ENCODE peak calls at places on chromosome 19, in six cellular contexts. One of them, this sample, is unnamed.

GRCh38 chr19:57664269-57665127 is 4.2 kb upstream of the ZSCAN4 start:
- DNase-seq in OCI-LY7: no peak
- DNase-seq in hepatic stellate cell: peak
- DNase-seq in heart left ventricle: peak
- DNase-seq in psoas muscle: peak
- DNase-seq in mucosa of gallbladder: peak
- DNase-seq in this sample: peak

GRCh38 chr19:29623726-29624488 is 17.8 kb downstream of the POP4 start:
- DNase-seq in mucosa of gallbladder: no peak
- DNase-seq in OCI-LY7: no peak
- DNase-seq in heart left ventricle: no peak
- DNase-seq in psoas muscle: no peak
- DNase-seq in hepatic stellate cell: no peak
- DNase-seq in this sample: no peak

GRCh38 chr19:6753178-6754031 is 13.8 kb downstream of the SH2D3A start:
- DNase-seq in OCI-LY7: peak
- DNase-seq in psoas muscle: peak
- DNase-seq in heart left ventricle: peak
- DNase-seq in mucosa of gallbladder: peak
- DNase-seq in hepatic stellate cell: peak
- DNase-seq in this sample: peak

GRCh38 chr19:56660381-56661105 is 11.0 kb downstream of the ZNF835 start:
- DNase-seq in psoas muscle: no peak
- DNase-seq in mucosa of gallbladder: no peak
- DNase-seq in OCI-LY7: no peak
- DNase-seq in hepatic stellate cell: no peak
- DNase-seq in heart left ventricle: peak
- DNase-seq in this sample: no peak

GRCh38 chr19:13842294-13843103 is 34.4 kb upstream of the NANOS3 start:
- DNase-seq in hepatic stellate cell: peak
- DNase-seq in heart left ventricle: peak
- DNase-seq in mucosa of gallbladder: peak
- DNase-seq in psoas muscle: peak
- DNase-seq in OCI-LY7: peak
- DNase-seq in this sample: peak

GRCh38 chr19:17026041-17026658 is 460 bp downstream of the CPAMD8 start:
- DNase-seq in OCI-LY7: no peak
- DNase-seq in mucosa of gallbladder: no peak
- DNase-seq in hepatic stellate cell: no peak
- DNase-seq in psoas muscle: no peak
- DNase-seq in heart left ventricle: no peak
- DNase-seq in this sample: no peak

GRCh38 chr19:5282926-5283325 is 57.7 kb downstream of the PTPRS start:
- DNase-seq in hepatic stellate cell: no peak
- DNase-seq in heart left ventricle: peak
- DNase-seq in mucosa of gallbladder: no peak
- DNase-seq in psoas muscle: peak
- DNase-seq in OCI-LY7: no peak
- DNase-seq in this sample: no peak

GRCh38 chr19:7348587-7349230 is at the start of gene ARHGEF18:
- DNase-seq in heart left ventricle: no peak
- DNase-seq in OCI-LY7: peak
- DNase-seq in psoas muscle: no peak
- DNase-seq in mucosa of gallbladder: no peak
- DNase-seq in hepatic stellate cell: no peak
- DNase-seq in this sample: no peak

GRCh38 chr19:4971424-4971793 is 2.5 kb downstream of the KDM4B start:
- DNase-seq in mucosa of gallbladder: no peak
- DNase-seq in psoas muscle: no peak
- DNase-seq in heart left ventricle: peak
- DNase-seq in OCI-LY7: peak
- DNase-seq in hepatic stellate cell: peak
- DNase-seq in this sample: peak

GRCh38 chr19:51919606-51920005 is 7.7 kb upstream of the ZNF613 start:
- DNase-seq in mucosa of gallbladder: no peak
- DNase-seq in hepatic stellate cell: no peak
- DNase-seq in OCI-LY7: no peak
- DNase-seq in heart left ventricle: no peak
- DNase-seq in psoas muscle: no peak
- DNase-seq in this sample: no peak

GRCh38 chr19:14503285-14503684 is 7.4 kb upstream of the GIPC1 start:
- DNase-seq in hepatic stellate cell: no peak
- DNase-seq in psoas muscle: no peak
- DNase-seq in OCI-LY7: no peak
- DNase-seq in heart left ventricle: no peak
- DNase-seq in mucosa of gallbladder: no peak
- DNase-seq in this sample: no peak

GRCh38 chr19:4861147-4861546 is 6.3 kb downstream of the PLIN3 start:
- DNase-seq in hepatic stellate cell: no peak
- DNase-seq in mucosa of gallbladder: peak
- DNase-seq in psoas muscle: no peak
- DNase-seq in OCI-LY7: no peak
- DNase-seq in heart left ventricle: no peak
- DNase-seq in this sample: no peak

GRCh38 chr19:42471554-42472249 is 29.0 kb upstream of the CXCL17 start:
- DNase-seq in OCI-LY7: peak
- DNase-seq in hepatic stellate cell: peak
- DNase-seq in psoas muscle: no peak
- DNase-seq in mucosa of gallbladder: no peak
- DNase-seq in heart left ventricle: no peak
- DNase-seq in this sample: no peak

GRCh38 chr19:14433454-14434156 is 499 bp downstream of the PKN1 start:
- DNase-seq in hepatic stellate cell: no peak
- DNase-seq in mucosa of gallbladder: peak
- DNase-seq in OCI-LY7: peak
- DNase-seq in heart left ventricle: peak
- DNase-seq in psoas muscle: no peak
- DNase-seq in this sample: no peak

GRCh38 chr19:3950871-3951861 is 18.3 kb downstream of the NMRK2 start:
- DNase-seq in hepatic stellate cell: no peak
- DNase-seq in mucosa of gallbladder: no peak
- DNase-seq in OCI-LY7: no peak
- DNase-seq in heart left ventricle: peak
- DNase-seq in psoas muscle: peak
- DNase-seq in this sample: peak

GRCh38 chr19:38684078-38684861 is 36.8 kb downstream of the ACTN4 start:
- DNase-seq in heart left ventricle: no peak
- DNase-seq in OCI-LY7: no peak
- DNase-seq in hepatic stellate cell: peak
- DNase-seq in psoas muscle: peak
- DNase-seq in mucosa of gallbladder: peak
- DNase-seq in this sample: no peak

GRCh38 chr19:4977299-4978174 is 8.6 kb downstream of the KDM4B start:
- DNase-seq in hepatic stellate cell: peak
- DNase-seq in psoas muscle: peak
- DNase-seq in heart left ventricle: peak
- DNase-seq in OCI-LY7: no peak
- DNase-seq in mucosa of gallbladder: no peak
- DNase-seq in this sample: no peak

GRCh38 chr19:57566396-57567256 is 7.0 kb upstream of the ZNF550 start:
- DNase-seq in hepatic stellate cell: no peak
- DNase-seq in mucosa of gallbladder: no peak
- DNase-seq in psoas muscle: no peak
- DNase-seq in heart left ventricle: no peak
- DNase-seq in OCI-LY7: peak
- DNase-seq in this sample: no peak

GRCh38 chr19:13337181-13337580 is 169.1 kb downstream of the CACNA1A start:
- DNase-seq in hepatic stellate cell: no peak
- DNase-seq in mucosa of gallbladder: no peak
- DNase-seq in heart left ventricle: no peak
- DNase-seq in psoas muscle: no peak
- DNase-seq in OCI-LY7: no peak
- DNase-seq in this sample: no peak

GRCh38 chr19:55340784-55341147 is 1.1 kb downstream of the KMT5C start:
- DNase-seq in heart left ventricle: no peak
- DNase-seq in OCI-LY7: no peak
- DNase-seq in psoas muscle: no peak
- DNase-seq in hepatic stellate cell: no peak
- DNase-seq in mucosa of gallbladder: no peak
- DNase-seq in this sample: peak

GRCh38 chr19:17554968-17555479 is 425 bp upstream of the COLGALT1 start:
- DNase-seq in OCI-LY7: no peak
- DNase-seq in psoas muscle: no peak
- DNase-seq in hepatic stellate cell: no peak
- DNase-seq in heart left ventricle: no peak
- DNase-seq in mucosa of gallbladder: no peak
- DNase-seq in this sample: no peak

GRCh38 chr19:33487901-33488817 is 33.4 kb downstream of the PEPD start:
- DNase-seq in OCI-LY7: no peak
- DNase-seq in mucosa of gallbladder: no peak
- DNase-seq in psoas muscle: no peak
- DNase-seq in hepatic stellate cell: no peak
- DNase-seq in heart left ventricle: no peak
- DNase-seq in this sample: no peak

GRCh38 chr19:34998777-34999497 is 1.2 kb upstream of the GRAMD1A start:
- DNase-seq in OCI-LY7: no peak
- DNase-seq in heart left ventricle: no peak
- DNase-seq in mucosa of gallbladder: no peak
- DNase-seq in hepatic stellate cell: no peak
- DNase-seq in psoas muscle: peak
- DNase-seq in this sample: peak

GRCh38 chr19:14073232-14073924 is 792 bp downstream of the MISP3 start:
- DNase-seq in mucosa of gallbladder: peak
- DNase-seq in heart left ventricle: peak
- DNase-seq in OCI-LY7: peak
- DNase-seq in hepatic stellate cell: peak
- DNase-seq in psoas muscle: peak
- DNase-seq in this sample: peak

GRCh38 chr19:29962777-29963176 is 20.7 kb downstream of the URI1 start:
- DNase-seq in psoas muscle: no peak
- DNase-seq in mucosa of gallbladder: no peak
- DNase-seq in hepatic stellate cell: no peak
- DNase-seq in OCI-LY7: no peak
- DNase-seq in heart left ventricle: no peak
- DNase-seq in this sample: no peak

GRCh38 chr19:13622727-13623126 is 116.4 kb upstream of the CACNA1A start:
- DNase-seq in heart left ventricle: no peak
- DNase-seq in hepatic stellate cell: no peak
- DNase-seq in psoas muscle: no peak
- DNase-seq in mucosa of gallbladder: no peak
- DNase-seq in OCI-LY7: no peak
- DNase-seq in this sample: no peak

GRCh38 chr19:15107056-15108010 is at the start of gene SYDE1:
- DNase-seq in hepatic stellate cell: peak
- DNase-seq in psoas muscle: peak
- DNase-seq in heart left ventricle: peak
- DNase-seq in OCI-LY7: no peak
- DNase-seq in mucosa of gallbladder: peak
- DNase-seq in this sample: no peak

GRCh38 chr19:45954132-45954531 is 19.5 kb downstream of the NOVA2 start:
- DNase-seq in psoas muscle: no peak
- DNase-seq in OCI-LY7: no peak
- DNase-seq in heart left ventricle: no peak
- DNase-seq in mucosa of gallbladder: no peak
- DNase-seq in hepatic stellate cell: no peak
- DNase-seq in this sample: peak

GRCh38 chr19:10516671-10517286 is 468 bp downstream of the S1PR5 start:
- DNase-seq in mucosa of gallbladder: no peak
- DNase-seq in psoas muscle: no peak
- DNase-seq in OCI-LY7: no peak
- DNase-seq in hepatic stellate cell: peak
- DNase-seq in heart left ventricle: no peak
- DNase-seq in this sample: no peak

GRCh38 chr19:19420570-19421301 is 15.3 kb downstream of the GATAD2A start:
- DNase-seq in hepatic stellate cell: no peak
- DNase-seq in OCI-LY7: no peak
- DNase-seq in psoas muscle: no peak
- DNase-seq in heart left ventricle: no peak
- DNase-seq in mucosa of gallbladder: no peak
- DNase-seq in this sample: no peak

GRCh38 chr19:29704562-29705558 is 10.2 kb downstream of the C19orf12 start:
- DNase-seq in hepatic stellate cell: no peak
- DNase-seq in OCI-LY7: no peak
- DNase-seq in heart left ventricle: no peak
- DNase-seq in psoas muscle: no peak
- DNase-seq in mucosa of gallbladder: no peak
- DNase-seq in this sample: no peak

GRCh38 chr19:29872224-29872731 is 60.5 kb downstream of the CCNE1 start:
- DNase-seq in psoas muscle: no peak
- DNase-seq in heart left ventricle: no peak
- DNase-seq in mucosa of gallbladder: no peak
- DNase-seq in hepatic stellate cell: no peak
- DNase-seq in OCI-LY7: no peak
- DNase-seq in this sample: no peak

GRCh38 chr19:49071860-49072547 is 495 bp downstream of the KCNA7 start:
- DNase-seq in psoas muscle: peak
- DNase-seq in heart left ventricle: no peak
- DNase-seq in OCI-LY7: no peak
- DNase-seq in hepatic stellate cell: no peak
- DNase-seq in mucosa of gallbladder: no peak
- DNase-seq in this sample: peak

GRCh38 chr19:46413262-46414031 is at the start of gene CCDC8:
- DNase-seq in OCI-LY7: no peak
- DNase-seq in mucosa of gallbladder: peak
- DNase-seq in heart left ventricle: peak
- DNase-seq in hepatic stellate cell: peak
- DNase-seq in psoas muscle: peak
- DNase-seq in this sample: no peak

GRCh38 chr19:17259118-17259780 is 5.3 kb downstream of the USHBP1 start:
- DNase-seq in hepatic stellate cell: no peak
- DNase-seq in heart left ventricle: no peak
- DNase-seq in psoas muscle: no peak
- DNase-seq in mucosa of gallbladder: no peak
- DNase-seq in OCI-LY7: no peak
- DNase-seq in this sample: no peak

GRCh38 chr19:793775-794174 is 3.5 kb upstream of the PTBP1 start:
- DNase-seq in mucosa of gallbladder: no peak
- DNase-seq in hepatic stellate cell: no peak
- DNase-seq in heart left ventricle: no peak
- DNase-seq in OCI-LY7: no peak
- DNase-seq in psoas muscle: no peak
- DNase-seq in this sample: no peak